ENCODE peak calls at places on chromosomes 4 and X, in seven cellular contexts. E is transverse colon, Y is uterus, D is dorsolateral prefrontal cortex, S is mammary epithelial cell, J is body of pancreas, T is cardiac muscle cell. V is an unnamed sample.

GRCh38 chr4:180106122-180106521 is 2137.1 kb upstream of the TENM3 start:
- DNase-seq in E (no peak), Y (no peak), D (no peak), S (peak), J (no peak), T (no peak), V (no peak)

GRCh38 chr4:140103676-140104075 is 50.3 kb downstream of the MAML3 start:
- DNase-seq in E (no peak), Y (no peak), D (no peak), S (peak), J (no peak), T (peak), V (no peak)

GRCh38 chr4:76960014-76960413 is 10.5 kb downstream of the SEPTIN11 start:
- DNase-seq in E (no peak), Y (no peak), D (no peak), S (no peak), J (no peak), T (no peak), V (no peak)

GRCh38 chr4:184196730-184197355 is 20.8 kb downstream of the ENPP6 start:
- DNase-seq in E (no peak), Y (no peak), D (no peak), S (peak), J (no peak), T (no peak), V (no peak)

GRCh38 chr4:157741642-157742041 is 431.2 kb downstream of the GASK1B start:
- DNase-seq in E (no peak), Y (no peak), D (no peak), S (peak), J (no peak), T (peak), V (no peak)

GRCh38 chr4:140790171-140790570 is 34.0 kb upstream of the TBC1D9 start:
- DNase-seq in E (no peak), Y (no peak), D (no peak), S (no peak), J (no peak), T (peak), V (no peak)

GRCh38 chr4:153676491-153676890 is 7.6 kb upstream of the TLR2 start:
- DNase-seq in E (no peak), Y (no peak), D (no peak), S (peak), J (no peak), T (no peak), V (no peak)

GRCh38 chr4:73916172-73916925 is 47.2 kb downstream of the CXCL1 start:
- DNase-seq in E (no peak), Y (no peak), D (no peak), S (no peak), J (no peak), T (no peak), V (no peak)

GRCh38 chr4:130043796-130044195 is 947.8 kb downstream of the C4orf33 start:
- DNase-seq in E (no peak), Y (no peak), D (no peak), S (no peak), J (no peak), T (peak), V (no peak)

GRCh38 chr4:185634066-185634652 is 98.9 kb upstream of the PDLIM3 start:
- DNase-seq in E (no peak), Y (no peak), D (no peak), S (no peak), J (no peak), T (no peak), V (no peak)

GRCh38 chrX:100207331-100208024 is 202.6 kb downstream of the PCDH19 start:
- DNase-seq in E (no peak), Y (no peak), D (no peak), S (no peak), J (no peak), T (no peak), V (peak)

GRCh38 chrX:44343412-44343942 is at the start of gene EFHC2:
- DNase-seq in E (peak), Y (peak), D (no peak), S (no peak), J (peak), T (peak), V (peak)

GRCh38 chrX:108217877-108218276 is 126.3 kb downstream of the ATG4A start:
- DNase-seq in E (no peak), Y (no peak), D (no peak), S (no peak), J (no peak), T (peak), V (no peak)

GRCh38 chr4:112514449-112515277 is 1.3 kb downstream of the NEUROG2 start:
- DNase-seq in E (no peak), Y (no peak), D (no peak), S (no peak), J (no peak), T (no peak), V (peak)
- TF ChIP-seq CTCF in E (no peak), Y (no peak), D (no peak), S (no peak), J (no peak), T (no peak), V (no peak)

GRCh38 chrX:136880452-136881013 is at the start of gene RBMX:
- DNase-seq in E (peak), Y (peak), D (peak), S (peak), J (peak), T (peak), V (peak)
- TF ChIP-seq CTCF in E (no peak), Y (no peak), D (no peak), S (no peak), J (no peak), T (no peak), V (no peak)

GRCh38 chr4:182074139-182074538 is 169.1 kb upstream of the TENM3 start:
- DNase-seq in E (no peak), Y (no peak), D (no peak), S (no peak), J (no peak), T (no peak), V (no peak)
- TF ChIP-seq CTCF in E (no peak), Y (no peak), D (no peak), S (no peak), J (no peak), T (no peak), V (no peak)

GRCh38 chr4:121112530-121112929 is 40.2 kb upstream of the NDNF start:
- DNase-seq in E (no peak), Y (no peak), D (no peak), S (no peak), J (no peak), T (no peak), V (no peak)
- TF ChIP-seq CTCF in E (peak), Y (no peak), D (peak), S (peak), J (peak), T (peak), V (peak)

DNA sequence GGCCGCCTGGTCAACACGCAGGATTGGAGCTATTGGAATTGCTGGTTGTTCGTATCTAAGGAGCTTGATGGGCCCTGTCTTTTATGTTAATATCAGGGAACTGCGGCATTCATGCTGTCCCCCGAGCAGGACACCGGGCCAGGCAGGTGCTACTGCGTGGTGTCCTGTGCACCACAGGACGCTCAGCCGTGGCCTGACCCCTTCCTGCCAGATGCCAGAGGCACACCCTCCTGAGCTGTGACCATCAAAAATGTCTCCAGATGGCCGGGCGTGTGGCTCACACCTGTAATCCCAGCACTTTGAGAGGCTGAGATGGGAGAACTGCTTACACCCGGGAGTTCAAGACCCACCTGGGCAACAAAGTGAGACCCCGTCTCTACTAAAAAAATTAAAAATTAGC is 32.1 kb downstream of the ABLIM2 start:
- DNase-seq in E (no peak), Y (no peak), D (no peak), S (no peak), J (no peak), T (no peak), V (no peak)
- TF ChIP-seq CTCF in E (no peak), Y (no peak), D (no peak), S (no peak), J (no peak), T (no peak), V (no peak)

GRCh38 chrX:51641421-51642021 is 22.8 kb upstream of the CENPVL3 start:
- DNase-seq in E (no peak), Y (no peak), D (peak), S (peak), J (no peak), T (peak), V (peak)
- TF ChIP-seq CTCF in E (peak), Y (no peak), D (no peak), S (peak), J (peak), T (peak), V (peak)

GRCh38 chr4:12723849-12724447 is 760.2 kb downstream of the RAB28 start:
- DNase-seq in E (no peak), Y (no peak), D (no peak), S (no peak), J (no peak), T (peak), V (no peak)
- TF ChIP-seq CTCF in E (no peak), Y (no peak), D (no peak), S (no peak), J (no peak), T (peak), V (no peak)

DNA sequence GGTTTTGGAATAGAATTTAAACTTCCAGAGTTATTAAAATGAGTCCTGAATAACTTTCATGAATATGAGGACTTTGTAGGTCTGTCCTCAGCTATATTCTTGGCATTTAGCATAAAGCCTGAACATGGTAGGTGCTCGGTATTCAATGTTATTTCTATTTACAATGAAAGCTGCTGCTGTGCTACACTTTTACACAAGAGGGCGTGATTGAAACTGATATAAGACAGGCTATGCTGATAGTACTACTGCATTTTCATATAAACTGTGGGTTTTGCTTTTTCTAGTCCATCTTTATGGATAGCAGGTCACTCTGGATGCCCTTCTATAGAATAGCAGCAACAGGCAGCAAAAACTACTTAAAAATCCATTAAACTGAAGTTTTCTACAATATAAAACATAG is 12.3 kb upstream of the GNPDA2 start:
- DNase-seq in E (no peak), Y (no peak), D (no peak), S (no peak), J (no peak), T (peak), V (no peak)
- TF ChIP-seq CTCF in E (no peak), Y (no peak), D (no peak), S (no peak), J (no peak), T (peak), V (peak)